ENCODE peak calls at places on chromosomes 13 and 19, in four cellular contexts. K is A673, J is psoas muscle, T is GM13976. X is an unnamed sample.

GRCh38 chr13:25744176-25744575 is 307.6 kb downstream of the SHISA2 start:
- DNase-seq in J (no peak), K (no peak), T (no peak), X (no peak)

GRCh38 chr19:54439174-54439851 is 9.7 kb upstream of the LENG8 start:
- DNase-seq in T (no peak), J (no peak), K (peak; percentile 56), X (no peak)

GRCh38 chr19:4183967-4184717 is 1.7 kb downstream of the ANKRD24 start:
- DNase-seq in K (peak; percentile 78), J (peak; percentile 75), T (no peak), X (no peak)

GRCh38 chr19:40236366-40236765 is 9.9 kb upstream of the CCNP start:
- DNase-seq in J (no peak), K (no peak), T (no peak), X (no peak)

GRCh38 chr13:40350283-40350992 is 316.0 kb downstream of the FOXO1 start:
- DNase-seq in K (no peak), T (no peak), J (peak; percentile 80), X (no peak)

GRCh38 chr13:64684685-64685431 is 2545.3 kb downstream of the PCDH9 start:
- DNase-seq in T (no peak), J (no peak), K (no peak), X (no peak)

GRCh38 chr19:17830567-17831418 is 9.5 kb upstream of the INSL3 start:
- DNase-seq in K (peak; percentile 40), T (peak; percentile 79), J (peak; percentile 71), X (peak; percentile 74)

GRCh38 chr19:439167-439900 is 21.5 kb downstream of the SHC2 start:
- DNase-seq in T (no peak), J (no peak), K (no peak), X (no peak)

GRCh38 chr19:39602224-39602623 is at the start of gene LGALS13:
- DNase-seq in K (no peak), T (no peak), J (no peak), X (no peak)

GRCh38 chr19:46944918-46945628 is 74.6 kb upstream of the NPAS1 start:
- DNase-seq in K (peak; percentile 91), T (no peak), J (peak; percentile 87), X (no peak)

GRCh38 chr19:52227980-52228379 is 38.1 kb downstream of the PPP2R1A start:
- DNase-seq in T (no peak), K (no peak), J (no peak), X (no peak)

GRCh38 chr19:37874784-37875183 is 31.6 kb downstream of the WDR87 start:
- DNase-seq in J (no peak), K (no peak), T (no peak), X (no peak)

GRCh38 chr19:45638930-45639729 is at the start of gene EML2:
- DNase-seq in T (peak; percentile 78), K (peak; percentile 71), J (peak; percentile 60), X (peak; percentile 77)

GRCh38 chr13:32284927-32285632 is 30.1 kb downstream of the ZAR1L start:
- DNase-seq in K (peak; percentile 68), J (no peak), T (no peak), X (no peak)

GRCh38 chr13:75839418-75839817 is 203.3 kb downstream of the LMO7 start:
- DNase-seq in J (no peak), T (no peak), K (no peak), X (no peak)

GRCh38 chr13:47598340-47598911 is 402.6 kb downstream of the SUCLA2 start:
- DNase-seq in J (no peak), T (peak; percentile 13), K (peak; percentile 19), X (no peak)

GRCh38 chr13:88895261-88895941 is 1224.2 kb downstream of the SLITRK5 start:
- DNase-seq in J (peak; percentile 23), T (no peak), K (no peak), X (no peak)

GRCh38 chr19:54023191-54023590 is 31.8 kb downstream of the CACNG6 start:
- DNase-seq in J (no peak), T (no peak), K (no peak), X (no peak)

GRCh38 chr19:32866564-32867265 is 2.9 kb downstream of the SLC7A9 start:
- DNase-seq in K (no peak), T (peak; percentile 23), J (peak; percentile 28), X (no peak)

GRCh38 chr13:31627097-31627496 is 112.2 kb upstream of the RXFP2 start:
- DNase-seq in J (no peak), K (no peak), T (no peak), X (no peak)

GRCh38 chr13:42137856-42138537 is 89.5 kb downstream of the DGKH start:
- DNase-seq in J (no peak), T (no peak), K (no peak), X (peak; percentile 11)

GRCh38 chr19:47446534-47447469 is 24.9 kb downstream of the SLC8A2 start:
- DNase-seq in J (no peak), T (no peak), K (peak; percentile 59), X (no peak)

GRCh38 chr19:38850976-38851621 is 1.3 kb upstream of the HNRNPL start:
- DNase-seq in T (no peak), J (peak; percentile 74), K (peak; percentile 49), X (no peak)

DNA sequence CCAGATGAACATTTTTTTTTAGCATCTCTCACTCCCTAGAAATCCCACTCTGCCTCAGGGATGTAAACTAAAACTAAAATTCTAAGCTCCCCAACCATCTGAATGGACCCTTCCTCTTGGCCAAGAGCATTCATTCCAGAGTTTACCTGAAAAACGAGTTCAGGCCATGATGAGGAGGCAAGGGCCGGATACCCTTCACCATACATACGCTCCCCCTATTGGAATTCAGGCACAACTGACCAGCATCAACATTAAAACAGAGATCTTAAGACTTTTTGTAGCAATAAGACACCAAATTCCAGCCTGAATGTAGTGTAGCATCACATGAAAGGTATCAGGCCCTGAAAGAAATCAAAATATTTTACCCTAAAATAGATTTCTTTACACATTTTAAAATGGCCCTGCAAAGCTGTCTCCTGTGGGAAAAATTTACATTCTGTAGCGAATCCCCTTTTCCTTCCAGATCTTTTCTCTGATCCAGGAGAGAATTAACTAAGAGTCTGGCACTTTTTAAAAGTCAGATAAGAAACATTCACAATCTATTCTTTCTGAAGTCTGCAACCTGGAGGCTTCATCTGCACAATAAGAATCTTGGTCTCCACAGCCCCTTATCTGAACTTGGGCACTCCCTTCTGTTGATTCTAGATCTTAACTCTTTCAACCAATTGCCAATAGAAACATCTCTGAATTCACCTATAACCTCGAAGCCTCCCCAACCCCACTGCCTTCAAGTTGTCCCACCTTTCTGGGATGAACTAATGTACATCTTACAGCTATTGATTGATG is 888.5 kb downstream of the UQCRFS1 start:
- DNase-seq in T (no peak), J (no peak), K (no peak), X (no peak)
- TF ChIP-seq CTCF in T (no peak), J (no peak), K (no peak), X (no peak)

GRCh38 chr13:79340490-79340889 is 65.6 kb downstream of the RBM26 start:
- DNase-seq in J (no peak), K (no peak), T (no peak), X (no peak)
- TF ChIP-seq CTCF in J (no peak), K (no peak), T (no peak), X (no peak)

GRCh38 chr13:28528848-28529247 is 33.9 kb upstream of the FLT1 start:
- DNase-seq in T (no peak), J (no peak), K (no peak), X (no peak)

GRCh38 chr13:28528388-28528787 is 33.5 kb upstream of the FLT1 start:
- DNase-seq in T (no peak), K (no peak), J (no peak), X (no peak)

GRCh38 chr13:28530729-28531194 is 35.8 kb upstream of the FLT1 start:
- DNase-seq in T (peak; percentile 29), K (peak; percentile 67), J (no peak), X (no peak)

GRCh38 chr13:28531195-28531955 is 36.4 kb upstream of the FLT1 start:
- DNase-seq in J (peak; percentile 68), K (peak; percentile 91), T (peak; percentile 33), X (no peak)

DNA sequence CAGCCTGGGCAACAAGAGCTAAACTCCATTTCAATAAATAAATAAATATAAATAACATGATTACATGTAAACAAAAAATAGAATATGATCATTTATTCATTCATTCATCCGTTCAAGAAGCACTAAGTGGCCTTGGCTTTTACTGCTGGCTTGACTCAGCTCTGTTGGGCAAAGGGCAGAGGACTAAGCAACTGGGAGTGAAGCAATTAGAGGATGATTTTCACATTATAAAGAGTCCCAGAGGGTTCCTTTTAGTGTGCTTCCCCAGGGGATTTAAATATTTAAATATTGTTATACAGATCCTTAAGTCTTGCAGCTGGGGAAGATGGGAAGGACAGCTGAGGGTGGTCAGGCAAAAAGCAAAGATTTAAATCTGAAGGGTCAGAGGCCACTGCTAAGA is 34.9 kb upstream of the FLT1 start:
- DNase-seq in T (no peak), J (no peak), K (peak; percentile 52), X (no peak)
- TF ChIP-seq CTCF in T (no peak), J (no peak), K (no peak), X (no peak)

DNA sequence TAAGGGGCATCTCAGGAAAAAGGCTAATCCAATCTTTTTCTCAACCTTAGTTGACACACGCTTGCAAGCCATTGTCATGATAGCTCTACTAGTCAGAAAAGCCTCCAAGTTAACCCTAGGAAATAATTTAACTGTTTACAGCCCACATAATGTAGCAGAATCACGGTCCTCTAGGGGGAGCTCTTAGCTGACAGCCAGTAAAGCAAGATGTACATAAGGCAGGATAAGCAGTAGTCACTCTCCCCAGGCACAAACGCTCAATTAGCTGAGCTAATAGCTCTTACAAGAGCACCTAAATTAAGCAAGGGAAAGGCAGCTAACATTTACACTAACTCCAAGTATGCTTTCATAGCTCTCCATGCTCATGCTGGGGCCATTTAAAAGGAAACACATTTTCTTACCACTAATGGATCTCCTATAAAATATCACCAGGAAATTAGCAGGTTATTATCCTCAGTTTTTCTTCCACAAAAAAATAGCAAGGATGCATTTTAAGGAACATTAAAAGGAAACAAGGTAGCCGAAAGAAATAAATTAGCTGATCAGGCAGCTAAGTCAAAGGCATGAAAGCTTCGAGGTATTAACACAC is 33.7 kb upstream of the ZSCAN5A start:
- DNase-seq in J (no peak), K (peak; percentile 45), T (no peak), X (no peak)
- TF ChIP-seq CTCF in J (no peak), K (peak; percentile 64), T (peak; percentile 13), X (peak; percentile 37)

GRCh38 chr13:91072511-91072910 is 275.0 kb upstream of the MIR17HG start:
- DNase-seq in T (no peak), J (no peak), K (no peak), X (no peak)

GRCh38 chr13:91079190-91079589 is 268.3 kb upstream of the MIR17HG start:
- DNase-seq in T (no peak), K (no peak), J (no peak), X (no peak)

GRCh38 chr13:91078093-91078679 is 269.3 kb upstream of the MIR17HG start:
- DNase-seq in K (peak; percentile 29), J (no peak), T (peak; percentile 24), X (peak; percentile 13)
- TF ChIP-seq CTCF in K (peak; percentile 65), J (peak; percentile 4), T (no peak), X (no peak)

DNA sequence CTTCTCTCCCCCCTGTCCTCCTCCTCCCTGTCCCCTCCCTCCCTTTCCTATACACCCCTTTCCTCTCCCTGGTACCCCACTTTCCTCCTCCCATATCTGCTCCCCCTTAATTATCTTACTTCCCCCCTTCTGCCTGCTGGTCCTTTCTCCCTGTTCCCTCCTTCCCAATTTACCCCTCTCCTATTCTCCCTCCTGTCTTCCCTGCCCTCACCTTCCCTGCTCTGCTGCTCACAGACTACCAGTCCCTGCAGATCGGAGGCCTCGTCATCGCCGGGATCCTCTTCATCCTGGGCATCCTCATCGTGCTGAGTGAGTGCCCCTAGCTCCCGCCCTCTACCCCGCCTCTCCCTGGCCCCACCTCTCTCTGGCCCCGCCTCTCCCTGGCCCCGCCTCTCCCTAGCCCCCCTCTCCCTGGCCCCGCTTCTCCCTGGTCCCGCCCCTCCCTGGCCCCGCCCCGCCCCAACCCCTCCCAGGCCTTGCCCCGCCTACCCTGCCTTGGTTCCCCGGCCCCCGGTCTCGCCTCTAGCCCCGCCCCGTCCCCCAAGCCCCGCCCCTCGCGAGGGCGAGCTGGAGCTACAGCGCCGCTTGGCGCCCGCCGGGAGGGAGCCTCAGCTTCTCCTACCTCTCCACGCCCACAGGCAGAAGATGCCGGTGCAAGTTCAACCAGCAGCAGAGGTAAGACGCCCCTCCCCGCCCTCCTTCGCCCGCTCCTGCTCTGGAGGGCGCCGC is 2.0 kb upstream of the FXYD7 start:
- DNase-seq in T (peak; percentile 100), J (peak; percentile 98), K (peak; percentile 92), X (peak; percentile 100)
- TF ChIP-seq CTCF in T (peak; percentile 57), J (peak; percentile 35), K (peak; percentile 59), X (no peak)

X was measured in GM20000.